ENCODE peak calls at places on chromosomes 11 and 22, in ten cellular contexts. B, X, J, G, H, Z, D, U, C and P are unnamed samples.
A peak's percentile ranks its signal among the peaks of the same experiment; 100 is the strongest.

GRCh38 chr11:18706330-18707243 is 8.0 kb downstream of the TMEM86A start:
- DNase-seq in G (no peak), X (no peak), D (peak; percentile 53), H (no peak), U (no peak), C (no peak), Z (peak; percentile 26), J (no peak), B (no peak), P (no peak)

GRCh38 chr11:120540744-120541143 is 29.2 kb downstream of the GRIK4 start:
- DNase-seq in D (peak; percentile 39), G (no peak), X (peak; percentile 50), C (no peak), Z (no peak), U (no peak), H (no peak), B (no peak), J (no peak), P (no peak)

GRCh38 chr22:26442086-26442756 is 13.2 kb downstream of the ASPHD2 start:
- DNase-seq in J (no peak), Z (no peak), C (no peak), B (no peak), U (no peak), D (no peak), G (no peak), X (no peak), H (no peak), P (no peak)

GRCh38 chr11:11140510-11140909 is 212.5 kb downstream of the CSNK2A3 start:
- DNase-seq in D (no peak), C (no peak), G (no peak), B (no peak), U (no peak), J (no peak), H (no peak), X (no peak), Z (no peak), P (no peak)

GRCh38 chr22:40472036-40472435 is 101.6 kb downstream of the SGSM3 start:
- DNase-seq in Z (no peak), U (no peak), H (no peak), X (no peak), D (no peak), J (no peak), G (no peak), C (no peak), B (no peak), P (no peak)

GRCh38 chr11:105870521-105871113 is 151.4 kb downstream of the MSANTD4 start:
- DNase-seq in G (no peak), D (no peak), C (peak; percentile 31), B (no peak), J (no peak), X (no peak), Z (no peak), H (no peak), U (no peak), P (no peak)

GRCh38 chr11:122183933-122184332 is 67.9 kb upstream of the BLID start:
- DNase-seq in B (no peak), Z (no peak), U (no peak), J (no peak), X (no peak), H (no peak), D (no peak), C (no peak), G (no peak), P (no peak)

GRCh38 chr11:31844351-31844750 is 33.2 kb upstream of the PAX6 start:
- DNase-seq in J (no peak), Z (no peak), X (peak; percentile 64), B (no peak), D (no peak), U (no peak), H (no peak), G (no peak), C (no peak), P (no peak)

GRCh38 chr11:76669901-76670474 is 559 bp downstream of the LRRC32 start:
- DNase-seq in B (no peak), J (no peak), X (peak; percentile 84), G (no peak), C (no peak), H (no peak), D (peak; percentile 71), U (no peak), Z (peak; percentile 78), P (peak; percentile 67)

GRCh38 chr11:76672431-76673163 is 2.0 kb upstream of the LRRC32 start:
- DNase-seq in U (peak; percentile 59), G (no peak), X (no peak), Z (no peak), H (peak; percentile 84), B (no peak), D (no peak), J (no peak), C (no peak), P (no peak)

GRCh38 chr11:76671236-76671590 is 666 bp upstream of the LRRC32 start:
- DNase-seq in G (no peak), H (no peak), U (no peak), J (no peak), X (no peak), C (no peak), D (no peak), B (no peak), Z (no peak), P (no peak)

GRCh38 chr11:76671626-76672309 is 1.2 kb upstream of the LRRC32 start:
- DNase-seq in H (no peak), Z (no peak), U (no peak), B (no peak), G (no peak), X (no peak), C (no peak), J (no peak), D (no peak), P (no peak)

GRCh38 chr11:76670475-76671235 is at the start of gene LRRC32:
- DNase-seq in B (no peak), Z (peak; percentile 40), U (no peak), D (no peak), C (no peak), J (no peak), X (no peak), G (no peak), H (no peak), P (peak; percentile 55)
- TF ChIP-seq EZH2 in B (no peak), Z (no peak), U (no peak), D (no peak), C (no peak), J (peak; percentile 93), X (no peak), G (peak; percentile 28), H (no peak), P (no peak)

GRCh38 chr11:44310198-44310455 is 188 bp upstream of the ALX4 start:
- DNase-seq in J (no peak), U (no peak), C (no peak), B (no peak), D (no peak), H (no peak), X (no peak), G (no peak), Z (no peak), P (peak; percentile 63)

GRCh38 chr11:44310456-44311272 is 725 bp upstream of the ALX4 start:
- DNase-seq in B (no peak), D (no peak), U (no peak), G (no peak), C (no peak), Z (no peak), J (no peak), H (no peak), X (no peak), P (no peak)

GRCh38 chr11:44308923-44309482 is 936 bp downstream of the ALX4 start:
- DNase-seq in X (no peak), G (no peak), U (no peak), C (no peak), H (no peak), J (no peak), Z (peak; percentile 43), D (no peak), B (no peak), P (no peak)

GRCh38 chr11:44308256-44308922 is 1.6 kb downstream of the ALX4 start:
- DNase-seq in U (no peak), Z (no peak), H (no peak), B (no peak), J (no peak), X (no peak), D (no peak), C (no peak), G (no peak), P (no peak)

DNA sequence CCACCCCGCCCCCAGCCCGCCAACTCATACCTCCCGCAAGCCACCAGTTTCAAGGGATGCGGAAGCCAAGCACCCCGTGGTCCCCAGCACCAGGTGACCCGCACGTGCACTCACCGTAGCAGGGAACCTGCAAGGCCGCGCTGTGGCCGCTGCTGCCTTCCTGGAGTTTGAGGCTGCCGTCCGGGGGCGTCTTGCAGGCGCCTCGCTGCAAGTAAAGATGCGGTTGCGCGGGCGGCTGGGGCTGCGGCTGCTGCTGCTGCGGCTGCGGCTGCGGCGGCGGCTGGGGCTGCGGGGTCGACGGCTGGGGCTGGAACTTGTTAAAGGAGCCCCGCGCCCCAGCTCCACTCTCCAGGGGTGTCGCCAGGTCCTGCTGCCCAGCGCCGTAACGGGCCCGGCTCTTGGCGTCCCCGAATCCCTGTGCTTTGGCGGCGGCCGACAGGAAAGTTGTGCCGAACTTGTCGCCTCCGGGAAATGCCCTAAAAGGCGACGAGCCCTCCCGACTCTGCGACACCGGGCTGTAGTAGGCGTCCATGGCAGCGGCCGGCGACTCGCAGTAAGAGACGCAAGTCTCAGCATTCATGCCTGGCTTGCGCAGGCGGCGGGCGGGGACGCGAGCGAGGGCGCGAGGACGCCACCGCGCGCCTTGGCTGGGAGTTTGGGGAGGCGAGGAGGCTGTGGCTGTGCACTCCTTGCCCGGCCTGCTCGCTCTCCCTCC is at the start of gene ALX4:
- DNase-seq in X (no peak), H (no peak), D (peak; percentile 17), C (peak; percentile 18), J (no peak), B (no peak), U (no peak), Z (peak; percentile 43), G (peak; percentile 43), P (peak; percentile 36)
- TF ChIP-seq EZH2 in X (peak; percentile 93), H (no peak), D (peak; percentile 94), C (peak; percentile 86), J (no peak), B (no peak), U (no peak), Z (peak; percentile 79), G (peak; percentile 6), P (peak; percentile 96)

DNA sequence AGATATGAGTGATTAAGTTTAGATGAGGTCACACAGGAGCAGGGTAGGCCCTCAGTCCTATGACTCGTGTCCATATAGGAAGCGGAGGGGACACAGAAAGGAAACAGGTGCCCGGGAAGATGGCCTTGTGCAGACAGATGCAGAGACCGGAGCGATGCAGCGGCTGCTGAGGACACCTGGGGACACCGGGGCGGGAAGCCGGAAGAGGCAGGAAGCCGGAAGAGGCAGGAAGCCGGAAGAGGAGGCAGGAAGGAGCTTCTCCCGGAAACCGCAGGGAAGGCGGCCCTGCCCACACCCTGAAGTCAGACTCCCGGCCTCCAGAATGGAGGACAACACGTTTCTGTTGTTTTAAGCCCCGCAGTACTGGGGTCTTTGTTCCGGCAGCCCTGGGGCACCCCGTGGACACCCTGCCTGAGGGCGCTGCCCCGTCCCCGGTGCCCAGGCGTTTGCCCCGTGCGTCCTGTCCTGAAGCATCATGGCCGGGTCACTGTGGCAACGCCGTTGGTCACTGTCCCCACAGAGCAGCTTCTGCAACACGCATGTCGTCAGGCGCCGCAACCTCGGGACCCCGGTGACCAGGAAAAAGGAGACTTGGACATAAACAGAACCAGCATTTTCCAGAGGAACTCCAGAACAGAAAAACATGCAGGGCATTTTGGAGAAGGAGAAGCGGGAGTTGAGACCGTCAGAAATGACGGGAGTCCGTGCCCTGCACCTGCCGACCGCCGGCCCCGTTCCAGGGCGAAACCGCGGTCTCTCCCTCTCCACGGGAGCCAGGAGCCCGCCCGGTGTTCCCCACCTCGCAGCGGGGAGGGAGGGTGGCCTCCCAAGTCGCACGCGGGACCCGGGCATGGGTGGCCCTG is 103.4 kb downstream of the BRD1 start:
- DNase-seq in G (no peak), U (no peak), B (no peak), X (no peak), J (no peak), C (peak; percentile 3), D (no peak), H (no peak), Z (no peak), P (no peak)
- TF ChIP-seq EZH2 in G (no peak), U (no peak), B (no peak), X (no peak), J (no peak), C (no peak), D (no peak), H (no peak), Z (no peak), P (no peak)

DNA sequence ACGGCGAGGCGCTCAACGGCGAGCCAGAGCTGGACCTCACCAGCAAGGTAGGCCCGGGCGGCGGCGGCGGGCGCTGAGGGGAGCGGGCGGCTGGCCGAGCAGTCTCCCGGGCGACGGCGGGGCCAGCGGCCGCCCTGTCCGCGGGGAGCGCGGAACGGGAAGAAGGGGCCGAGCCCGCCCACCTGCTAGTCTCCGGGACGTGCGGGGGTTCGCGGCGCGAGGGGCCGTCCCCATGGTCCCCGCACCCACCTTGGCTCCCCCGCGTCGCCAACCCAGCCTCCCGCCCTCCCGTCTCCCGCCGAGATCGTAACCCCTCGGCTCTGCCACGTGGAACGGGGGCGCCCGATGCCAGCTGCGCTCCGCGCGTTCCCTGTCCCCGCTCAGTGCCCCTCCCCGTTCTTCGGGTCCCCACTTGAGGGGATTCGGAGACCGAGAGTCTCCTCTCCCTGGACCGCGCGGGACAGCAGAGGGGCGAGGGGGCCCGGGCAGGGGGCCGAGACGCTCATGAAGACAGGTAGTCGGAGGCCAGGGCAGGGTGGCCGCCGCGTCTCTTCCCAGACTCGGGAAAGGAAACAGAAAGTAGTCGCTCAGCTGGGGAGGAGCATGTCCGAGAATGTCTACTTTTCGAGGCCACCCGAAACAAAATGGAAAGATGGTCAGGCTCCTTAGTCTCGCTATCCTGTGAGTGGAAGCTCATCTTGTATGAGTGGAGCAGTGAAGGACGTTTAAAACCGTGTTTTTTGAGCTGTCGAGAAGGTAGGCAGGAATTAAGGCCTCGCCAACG is 549 bp downstream of the GTPBP1 start:
- DNase-seq in U (peak; percentile 52), X (no peak), D (peak; percentile 45), H (no peak), J (no peak), B (no peak), Z (peak; percentile 71), G (peak; percentile 29), C (no peak), P (peak; percentile 62)
- TF ChIP-seq EZH2 in U (no peak), X (no peak), D (no peak), H (no peak), J (no peak), B (no peak), Z (no peak), G (no peak), C (no peak), P (no peak)